ENCODE peak calls at places on chromosomes 3 and 15, in four cellular contexts. T, N, B and C are unnamed samples. For H3K9me3, the result is how much of the 10 kb centered on the place peaks cover.

GRCh38 chr3:5197470-5198312 is 10.2 kb downstream of the EDEM1 start:
- DNase-seq in T (no peak), B (peak), N (no peak), C (peak)

GRCh38 chr3:170811515-170811914 is 58.5 kb downstream of the RPL22L1 start:
- DNase-seq in T (no peak), N (no peak), B (peak), C (no peak)

GRCh38 chr3:94525039-94525438 is 462.2 kb downstream of the NSUN3 start:
- DNase-seq in B (peak), T (no peak), N (no peak), C (no peak)

GRCh38 chr3:176262071-176262470 is 935.2 kb downstream of the TBL1XR1 start:
- DNase-seq in B (no peak), T (no peak), N (no peak), C (no peak)

GRCh38 chr15:91456251-91456718 is 356.2 kb downstream of the SV2B start:
- DNase-seq in B (peak), N (no peak), T (no peak), C (no peak)

GRCh38 chr15:71082803-71083202 is 32.5 kb upstream of the THSD4 start:
- DNase-seq in T (no peak), N (no peak), B (no peak), C (no peak)

GRCh38 chr3:8488436-8488835 is 13.2 kb upstream of the LMCD1 start:
- DNase-seq in T (no peak), B (no peak), N (no peak), C (no peak)

GRCh38 chr3:125585595-125586223 is 9.6 kb downstream of the OSBPL11 start:
- DNase-seq in B (peak), N (no peak), T (peak), C (no peak)

GRCh38 chr3:40546811-40547210 is 22.1 kb downstream of the ZNF621 start:
- DNase-seq in N (no peak), B (peak), T (no peak), C (no peak)

GRCh38 chr3:107796786-107797185 is 274.0 kb downstream of the BBX start:
- DNase-seq in B (peak), T (no peak), N (no peak), C (no peak)

GRCh38 chr15:37046876-37047614 is 53.3 kb downstream of the MEIS2 start:
- DNase-seq in B (peak), N (no peak), T (no peak), C (no peak)

GRCh38 chr3:29004885-29005599 is 275.8 kb upstream of the RBMS3 start:
- DNase-seq in N (no peak), T (no peak), B (no peak), C (no peak)

GRCh38 chr3:30576946-30577345 is 29.5 kb upstream of the TGFBR2 start:
- DNase-seq in B (peak), T (no peak), N (no peak), C (no peak)

GRCh38 chr15:69074011-69074842 is 59.7 kb downstream of the NOX5 start:
- DNase-seq in B (peak), T (no peak), N (peak), C (no peak)

GRCh38 chr3:123119388-123119787 is 52.6 kb downstream of the PDIA5 start:
- DNase-seq in B (no peak), T (no peak), N (no peak), C (no peak)

GRCh38 chr15:80234883-80235282 is 17.1 kb downstream of the CTXND1 start:
- DNase-seq in N (no peak), T (peak), B (peak), C (peak)

GRCh38 chr3:56048946-56049345 is 419.3 kb downstream of the ERC2 start:
- DNase-seq in T (no peak), N (no peak), B (no peak), C (no peak)

GRCh38 chr15:56792211-56792610 is 58.9 kb upstream of the ZNF280D start:
- DNase-seq in N (no peak), B (peak), T (no peak), C (no peak)

GRCh38 chr3:74273555-74274402 is 340.7 kb downstream of the CNTN3 start:
- DNase-seq in N (no peak), B (no peak), T (no peak), C (no peak)

GRCh38 chr3:29889230-29889629 is 608.4 kb downstream of the RBMS3 start:
- DNase-seq in T (no peak), N (no peak), B (peak), C (no peak)

GRCh38 chr15:29698030-29698701 is 124.1 kb downstream of the TJP1 start:
- DNase-seq in N (no peak), B (peak), T (peak), C (no peak)

GRCh38 chr3:177517906-177518305 is 320.6 kb upstream of the TBL1XR1 start:
- DNase-seq in T (no peak), B (no peak), N (no peak), C (no peak)

GRCh38 chr15:48250640-48251076 is 44.6 kb downstream of the SLC12A1 start:
- DNase-seq in N (no peak), T (peak), B (peak), C (no peak)

GRCh38 chr3:17420668-17421067 is 321.8 kb downstream of the TBC1D5 start:
- DNase-seq in B (peak), T (no peak), N (no peak), C (no peak)

GRCh38 chr15:62742409-62743171 is 300.0 kb upstream of the TPM1 start:
- DNase-seq in T (peak), B (peak), N (peak), C (peak)

DNA sequence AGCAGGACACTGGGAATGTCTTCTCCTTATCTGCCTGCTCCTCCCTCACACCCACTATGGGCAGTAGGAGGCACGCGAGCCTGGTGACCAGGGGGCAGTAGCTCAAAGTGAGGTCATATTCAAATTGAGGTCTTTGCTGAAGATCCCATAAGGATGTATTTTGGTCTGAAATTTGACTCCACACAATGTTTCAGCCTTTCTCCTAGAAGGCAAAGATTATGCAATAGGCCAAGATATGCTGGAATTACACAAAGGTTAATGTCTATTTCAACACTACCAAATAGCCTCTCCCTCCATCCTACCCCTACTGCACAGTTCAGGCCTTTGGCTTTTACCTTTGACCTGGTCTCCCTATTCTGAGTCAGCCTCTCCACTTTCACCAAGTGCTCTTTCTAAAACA is 203.0 kb downstream of the TIGIT start:
- DNase-seq in T (no peak), N (peak), B (peak), C (no peak)
- TF ChIP-seq CTCF in T (no peak), N (no peak), B (no peak), C (no peak)

GRCh38 chr3:143482106-143483088 is 362.8 kb downstream of the CHST2 start:
- DNase-seq in T (no peak), B (no peak), N (no peak), C (no peak)

GRCh38 chr3:143484851-143485512 is 363.3 kb downstream of the SLC9A9 start:
- DNase-seq in N (no peak), T (peak), B (no peak), C (no peak)

GRCh38 chr3:143483214-143483613 is 363.6 kb downstream of the CHST2 start:
- DNase-seq in B (no peak), N (no peak), T (no peak), C (no peak)

GRCh38 chr3:143486611-143487010 is 361.7 kb downstream of the SLC9A9 start:
- DNase-seq in N (no peak), T (no peak), B (no peak), C (no peak)
- H3K9me3 ChIP-seq in N (under half), T (under half), B (under half), C (under half)

GRCh38 chr3:51139616-51140015 is 245.5 kb upstream of the MANF start:
- DNase-seq in N (no peak), B (no peak), T (no peak), C (no peak)

GRCh38 chr3:51137715-51138114 is 247.4 kb upstream of the MANF start:
- DNase-seq in T (no peak), N (no peak), B (no peak), C (no peak)

GRCh38 chr3:51145811-51146585 is 239.1 kb upstream of the MANF start:
- DNase-seq in N (no peak), T (no peak), B (no peak), C (no peak)

GRCh38 chr3:51146781-51147180 is 238.3 kb upstream of the MANF start:
- DNase-seq in N (no peak), B (no peak), T (no peak), C (no peak)

DNA sequence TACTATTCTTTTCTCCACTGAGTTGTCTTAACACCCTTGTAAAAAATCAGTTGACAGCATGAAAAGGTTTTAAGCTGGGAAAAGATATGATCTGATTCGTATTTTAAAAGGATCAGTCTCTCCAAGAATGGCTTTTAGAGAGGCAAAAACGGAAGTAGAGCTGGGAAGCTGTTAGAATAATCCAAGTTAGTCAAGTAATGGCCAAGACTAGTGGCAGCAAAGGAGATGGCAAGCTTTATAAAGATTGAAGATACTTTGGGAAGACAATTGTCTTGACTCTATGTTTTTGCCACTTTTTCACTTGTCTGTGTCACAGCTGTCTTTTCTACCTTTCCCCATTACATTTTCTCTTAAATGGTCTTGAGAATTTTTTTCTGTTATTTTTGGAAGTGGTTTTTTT is 243.5 kb upstream of the MANF start:
- DNase-seq in T (no peak), B (no peak), N (no peak), C (no peak)
- TF ChIP-seq CTCF in T (peak), B (no peak), N (no peak), C (no peak)

GRCh38 chr15:25065876-25066275 is 111.1 kb downstream of the SNRPN start:
- DNase-seq in N (no peak), B (no peak), T (no peak), C (no peak)

GRCh38 chr15:25068696-25069095 is 113.9 kb downstream of the SNRPN start:
- DNase-seq in T (no peak), B (no peak), N (no peak), C (no peak)

GRCh38 chr15:25066708-25067107 is 111.9 kb downstream of the SNRPN start:
- DNase-seq in T (no peak), B (no peak), N (no peak), C (no peak)

GRCh38 chr15:25065286-25065685 is 110.5 kb downstream of the SNRPN start:
- DNase-seq in T (no peak), N (no peak), B (no peak), C (no peak)

GRCh38 chr15:25067725-25068309 is 113.0 kb downstream of the SNRPN start:
- DNase-seq in N (no peak), B (no peak), T (no peak), C (no peak)
- H3K9me3 ChIP-seq in N (half or more), B (half or more), T (half or more), C (half or more)

GRCh38 chr15:52785672-52786406 is 4.3 kb downstream of the ONECUT1 start:
- DNase-seq in B (no peak), N (no peak), T (no peak), C (no peak)

GRCh38 chr15:52784799-52785671 is 5.1 kb downstream of the ONECUT1 start:
- DNase-seq in B (no peak), T (no peak), N (no peak), C (no peak)

GRCh38 chr15:52782514-52782913 is 7.6 kb downstream of the ONECUT1 start:
- DNase-seq in B (no peak), T (no peak), N (no peak), C (no peak)

GRCh38 chr15:52783191-52783829 is 6.8 kb downstream of the ONECUT1 start:
- DNase-seq in N (no peak), B (no peak), T (no peak), C (no peak)

GRCh38 chr15:52783929-52784798 is 6.0 kb downstream of the ONECUT1 start:
- DNase-seq in N (no peak), B (no peak), T (no peak), C (no peak)
- TF ChIP-seq CTCF in N (peak), B (peak), T (peak), C (peak)

GRCh38 chr3:23837691-23838090 is 31.9 kb downstream of the UBE2E1 start:
- DNase-seq in B (no peak), T (no peak), N (no peak), C (no peak)

GRCh38 chr3:23835807-23836206 is 30.1 kb downstream of the UBE2E1 start:
- DNase-seq in T (no peak), N (no peak), B (no peak), C (no peak)

GRCh38 chr3:23836536-23837230 is 30.9 kb downstream of the UBE2E1 start:
- DNase-seq in T (no peak), N (no peak), B (no peak), C (no peak)

GRCh38 chr3:23845361-23845760 is 39.6 kb downstream of the UBE2E1 start:
- DNase-seq in B (no peak), N (no peak), T (no peak), C (no peak)

GRCh38 chr3:23840521-23840920 is 34.8 kb downstream of the UBE2E1 start:
- DNase-seq in N (no peak), B (no peak), T (no peak), C (no peak)
- H3K9me3 ChIP-seq in N (under half), B (under half), T (under half), C (under half)

DNA sequence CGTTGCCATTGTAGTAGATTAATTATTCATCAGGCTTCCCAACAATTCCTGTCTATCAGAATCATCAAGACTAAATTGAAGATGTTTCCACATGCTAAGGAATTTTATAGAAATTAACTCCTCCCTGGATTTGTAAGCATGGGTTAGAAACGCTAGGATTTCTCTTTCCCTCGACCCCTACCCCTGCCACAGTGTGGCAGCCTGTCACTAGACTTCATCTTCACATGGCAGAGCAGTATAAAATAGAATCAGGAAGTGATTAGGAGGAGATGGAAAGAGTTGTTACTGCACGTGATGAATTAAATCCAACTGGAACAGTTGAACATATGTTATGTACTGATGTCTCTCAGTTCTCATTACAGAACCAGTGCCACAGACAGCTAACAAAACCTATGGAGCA is 129.9 kb upstream of the BNIP2 start:
- DNase-seq in N (no peak), T (no peak), B (no peak), C (no peak)
- TF ChIP-seq CTCF in N (no peak), T (no peak), B (no peak), C (no peak)